ENCODE peak calls at places on chromosomes 1 and 21, in six cellular contexts. K, Z, O, N, L and E are unnamed samples.

GRCh38 chr1:189681252-189681919 is 796.3 kb downstream of the BRINP3 start:
- DNase-seq in N (no peak), L (no peak), K (no peak), Z (peak; percentile 23), O (no peak), E (no peak)

GRCh38 chr1:228031276-228031995 is 24.6 kb downstream of the WNT3A start:
- DNase-seq in O (peak; percentile 21), L (no peak), N (no peak), K (no peak), Z (no peak), E (no peak)

GRCh38 chr1:218501073-218501612 is 156.0 kb downstream of the TGFB2 start:
- DNase-seq in L (no peak), N (no peak), K (no peak), Z (no peak), O (no peak), E (no peak)

GRCh38 chr1:109251277-109252166 is 2.2 kb downstream of the CELSR2 start:
- DNase-seq in N (no peak), O (no peak), Z (no peak), K (no peak), L (no peak), E (peak; percentile 6)

GRCh38 chr21:35179990-35180557 is 131.0 kb upstream of the RUNX1 start:
- DNase-seq in K (no peak), O (no peak), N (peak; percentile 78), Z (no peak), L (no peak), E (no peak)

GRCh38 chr1:230633469-230633868 is 8.8 kb upstream of the COG2 start:
- DNase-seq in O (no peak), N (no peak), L (no peak), Z (no peak), K (no peak), E (no peak)

GRCh38 chr1:246107516-246108277 is 399.4 kb downstream of the SMYD3 start:
- DNase-seq in Z (no peak), O (no peak), N (peak; percentile 8), K (no peak), L (no peak), E (no peak)

GRCh38 chr1:230066036-230066435 is 1.0 kb upstream of the GALNT2 start:
- DNase-seq in L (no peak), K (no peak), N (no peak), Z (no peak), O (no peak), E (no peak)

GRCh38 chr1:198934901-198935301 is 296.1 kb downstream of the PTPRC start:
- DNase-seq in O (no peak), N (no peak), K (no peak), L (peak; percentile 77), Z (no peak), E (no peak)

GRCh38 chr1:203612932-203613682 is 13.5 kb upstream of the ATP2B4 start:
- DNase-seq in O (no peak), L (no peak), K (no peak), N (no peak), Z (no peak), E (no peak)

GRCh38 chr1:202618387-202619022 is 91.7 kb downstream of the SYT2 start:
- DNase-seq in N (peak; percentile 44), L (no peak), Z (no peak), O (no peak), K (no peak), E (no peak)

GRCh38 chr1:167689569-167689925 is 32.2 kb upstream of the MPZL1 start:
- DNase-seq in Z (no peak), K (no peak), N (no peak), O (no peak), L (no peak), E (no peak)

GRCh38 chr1:196538473-196538872 is 69.8 kb downstream of the KCNT2 start:
- DNase-seq in N (no peak), Z (no peak), O (peak; percentile 40), L (no peak), K (no peak), E (no peak)

GRCh38 chr21:20591294-20591693 is 406.9 kb upstream of the NCAM2 start:
- DNase-seq in K (no peak), N (no peak), L (no peak), Z (no peak), O (no peak), E (no peak)

GRCh38 chr21:32141009-32141357 is 137.9 kb downstream of the MIS18A start:
- DNase-seq in Z (no peak), O (no peak), K (no peak), N (no peak), L (no peak), E (no peak)

GRCh38 chr1:29786195-29786594 is 549.9 kb downstream of the PTPRU start:
- DNase-seq in N (no peak), Z (no peak), O (no peak), K (no peak), L (no peak), E (no peak)

GRCh38 chr1:21861602-21862429 is 49.8 kb downstream of the LDLRAD2 start:
- DNase-seq in O (no peak), N (peak; percentile 60), L (no peak), K (no peak), Z (no peak), E (no peak)

GRCh38 chr1:49102752-49103151 is 326.1 kb upstream of the BEND5 start:
- DNase-seq in O (no peak), L (no peak), N (peak; percentile 27), Z (no peak), K (no peak), E (no peak)

GRCh38 chr1:17833661-17834501 is 78.7 kb downstream of the ACTL8 start:
- DNase-seq in N (no peak), Z (no peak), L (no peak), O (peak; percentile 41), K (no peak), E (no peak)

GRCh38 chr21:28479660-28480059 is 513.0 kb downstream of the LTN1 start:
- DNase-seq in L (no peak), K (no peak), O (no peak), N (no peak), Z (no peak), E (no peak)

GRCh38 chr1:67264899-67265298 is 42.8 kb upstream of the IL12RB2 start:
- DNase-seq in K (no peak), Z (no peak), N (no peak), O (no peak), L (no peak), E (no peak)

GRCh38 chr1:18279713-18280074 is 172.1 kb downstream of the IGSF21 start:
- DNase-seq in N (no peak), O (no peak), K (no peak), L (no peak), Z (no peak), E (no peak)

GRCh38 chr1:186421446-186421845 is 39.5 kb downstream of the PDC start:
- DNase-seq in N (no peak), L (no peak), K (no peak), Z (no peak), O (no peak), E (no peak)

GRCh38 chr1:209505044-209505443 is 78.5 kb upstream of the CAMK1G start:
- DNase-seq in L (no peak), K (no peak), Z (no peak), O (no peak), N (no peak), E (no peak)

GRCh38 chr1:153217212-153217611 is at the start of gene PRR9:
- DNase-seq in Z (no peak), L (no peak), K (no peak), O (no peak), N (no peak), E (no peak)

GRCh38 chr21:36743446-36743845 is 44.5 kb downstream of the SIM2 start:
- DNase-seq in N (no peak), O (no peak), K (no peak), L (no peak), Z (no peak), E (no peak)

GRCh38 chr1:42848823-42849537 is 2.6 kb downstream of the ZNF691 start:
- DNase-seq in N (no peak), K (no peak), Z (no peak), L (no peak), O (no peak), E (no peak)

GRCh38 chr21:35764586-35764985 is 295.7 kb downstream of the SETD4 start:
- DNase-seq in L (no peak), K (no peak), O (no peak), N (no peak), Z (no peak), E (no peak)

GRCh38 chr1:209569445-209570207 is 13.9 kb upstream of the CAMK1G start:
- DNase-seq in N (peak; percentile 80), L (peak; percentile 39), K (peak; percentile 39), Z (peak; percentile 32), O (peak; percentile 87), E (peak; percentile 23)

GRCh38 chr1:185850366-185850765 is 116.2 kb downstream of the HMCN1 start:
- DNase-seq in O (no peak), K (no peak), N (no peak), L (no peak), Z (no peak), E (no peak)

GRCh38 chr1:64019818-64020217 is 183.6 kb upstream of the UBE2U start:
- DNase-seq in N (peak; percentile 76), Z (no peak), L (no peak), K (no peak), O (no peak), E (no peak)

GRCh38 chr1:245317253-245317652 is 162.5 kb downstream of the KIF26B start:
- DNase-seq in N (no peak), Z (no peak), L (no peak), O (no peak), K (no peak), E (no peak)

GRCh38 chr1:26391450-26391849 is 18.9 kb upstream of the ZNF683 start:
- DNase-seq in Z (peak; percentile 54), O (no peak), K (no peak), L (no peak), N (peak; percentile 70), E (no peak)

GRCh38 chr1:27666791-27667254 is 5.2 kb downstream of the IFI6 start:
- DNase-seq in K (no peak), O (no peak), N (no peak), L (no peak), Z (no peak), E (no peak)

GRCh38 chr1:52191395-52191965 is 49.6 kb downstream of the ZFYVE9 start:
- DNase-seq in Z (no peak), L (no peak), N (no peak), K (no peak), O (no peak), E (no peak)

GRCh38 chr1:94666797-94667196 is 125.2 kb upstream of the F3 start:
- DNase-seq in L (no peak), O (no peak), Z (no peak), N (no peak), K (no peak), E (no peak)

GRCh38 chr1:152745765-152746444 is 11.9 kb upstream of the KPRP start:
- DNase-seq in N (no peak), K (no peak), O (no peak), Z (peak; percentile 23), L (no peak), E (no peak)

GRCh38 chr21:38244885-38245869 is 11.6 kb upstream of the KCNJ15 start:
- DNase-seq in L (no peak), Z (no peak), O (no peak), N (peak; percentile 82), K (no peak), E (no peak)

GRCh38 chr1:109850194-109850593 is 60.5 kb upstream of the CSF1 start:
- DNase-seq in L (no peak), N (no peak), Z (no peak), K (no peak), O (no peak), E (no peak)